ENCODE peak calls at places on chromosomes 13 and 19, in seven cellular contexts. One of them, this sample, is unnamed.

GRCh38 chr13:24254151-24254810 is 55.1 kb upstream of the C1QTNF9 start:
- DNase-seq in caudate nucleus: no peak
- DNase-seq in activated T-cell treated with anti-CD3 and anti-CD28 coated beads for 1 hour: peak; percentile 34
- DNase-seq in vagina: no peak
- DNase-seq in anterior cingulate cortex: no peak
- DNase-seq in stimulated activated CD8-positive, alpha-beta memory T cell treated with anti-CD3 and anti-CD28 coated beads, Interleukin-15, amount 100 ng/mL, for 1 hour: peak; percentile 41
- DNase-seq in omental fat pad: no peak
- DNase-seq in this sample: no peak

GRCh38 chr13:32246468-32246867 is 68.7 kb downstream of the ZAR1L start:
- DNase-seq in caudate nucleus: no peak
- DNase-seq in activated T-cell treated with anti-CD3 and anti-CD28 coated beads for 1 hour: peak; percentile 1
- DNase-seq in vagina: no peak
- DNase-seq in anterior cingulate cortex: no peak
- DNase-seq in stimulated activated CD8-positive, alpha-beta memory T cell treated with anti-CD3 and anti-CD28 coated beads, Interleukin-15, amount 100 ng/mL, for 1 hour: no peak
- DNase-seq in omental fat pad: no peak
- DNase-seq in this sample: peak; percentile 81

GRCh38 chr13:75368167-75368566 is 113.8 kb downstream of the TBC1D4 start:
- DNase-seq in caudate nucleus: no peak
- DNase-seq in activated T-cell treated with anti-CD3 and anti-CD28 coated beads for 1 hour: no peak
- DNase-seq in vagina: no peak
- DNase-seq in anterior cingulate cortex: no peak
- DNase-seq in stimulated activated CD8-positive, alpha-beta memory T cell treated with anti-CD3 and anti-CD28 coated beads, Interleukin-15, amount 100 ng/mL, for 1 hour: no peak
- DNase-seq in omental fat pad: no peak
- DNase-seq in this sample: peak; percentile 81

GRCh38 chr19:438416-438958 is 22.3 kb downstream of the SHC2 start:
- DNase-seq in caudate nucleus: no peak
- DNase-seq in activated T-cell treated with anti-CD3 and anti-CD28 coated beads for 1 hour: no peak
- DNase-seq in vagina: no peak
- DNase-seq in anterior cingulate cortex: no peak
- DNase-seq in stimulated activated CD8-positive, alpha-beta memory T cell treated with anti-CD3 and anti-CD28 coated beads, Interleukin-15, amount 100 ng/mL, for 1 hour: no peak
- DNase-seq in omental fat pad: no peak
- DNase-seq in this sample: no peak

GRCh38 chr13:20489185-20489820 is 36.4 kb downstream of the CRYL1 start:
- DNase-seq in caudate nucleus: no peak
- DNase-seq in activated T-cell treated with anti-CD3 and anti-CD28 coated beads for 1 hour: peak; percentile 40
- DNase-seq in vagina: no peak
- DNase-seq in anterior cingulate cortex: no peak
- DNase-seq in stimulated activated CD8-positive, alpha-beta memory T cell treated with anti-CD3 and anti-CD28 coated beads, Interleukin-15, amount 100 ng/mL, for 1 hour: peak; percentile 8
- DNase-seq in omental fat pad: no peak
- DNase-seq in this sample: no peak

GRCh38 chr13:102018716-102019115 is 383.1 kb downstream of the FGF14 start:
- DNase-seq in caudate nucleus: no peak
- DNase-seq in activated T-cell treated with anti-CD3 and anti-CD28 coated beads for 1 hour: no peak
- DNase-seq in vagina: no peak
- DNase-seq in anterior cingulate cortex: no peak
- DNase-seq in stimulated activated CD8-positive, alpha-beta memory T cell treated with anti-CD3 and anti-CD28 coated beads, Interleukin-15, amount 100 ng/mL, for 1 hour: no peak
- DNase-seq in omental fat pad: no peak
- DNase-seq in this sample: no peak

GRCh38 chr13:72808917-72809500 is 27.1 kb downstream of the PIBF1 start:
- DNase-seq in caudate nucleus: no peak
- DNase-seq in activated T-cell treated with anti-CD3 and anti-CD28 coated beads for 1 hour: no peak
- DNase-seq in vagina: no peak
- DNase-seq in anterior cingulate cortex: no peak
- DNase-seq in stimulated activated CD8-positive, alpha-beta memory T cell treated with anti-CD3 and anti-CD28 coated beads, Interleukin-15, amount 100 ng/mL, for 1 hour: no peak
- DNase-seq in omental fat pad: no peak
- DNase-seq in this sample: peak; percentile 25

GRCh38 chr19:33903489-33903850 is 106.8 kb downstream of the KCTD15 start:
- DNase-seq in caudate nucleus: no peak
- DNase-seq in activated T-cell treated with anti-CD3 and anti-CD28 coated beads for 1 hour: no peak
- DNase-seq in vagina: no peak
- DNase-seq in anterior cingulate cortex: no peak
- DNase-seq in stimulated activated CD8-positive, alpha-beta memory T cell treated with anti-CD3 and anti-CD28 coated beads, Interleukin-15, amount 100 ng/mL, for 1 hour: no peak
- DNase-seq in omental fat pad: no peak
- DNase-seq in this sample: no peak

GRCh38 chr19:18814063-18814462 is 17.7 kb upstream of the UPF1 start:
- DNase-seq in caudate nucleus: no peak
- DNase-seq in activated T-cell treated with anti-CD3 and anti-CD28 coated beads for 1 hour: no peak
- DNase-seq in vagina: no peak
- DNase-seq in anterior cingulate cortex: no peak
- DNase-seq in stimulated activated CD8-positive, alpha-beta memory T cell treated with anti-CD3 and anti-CD28 coated beads, Interleukin-15, amount 100 ng/mL, for 1 hour: no peak
- DNase-seq in omental fat pad: no peak
- DNase-seq in this sample: peak; percentile 62

GRCh38 chr13:33744589-33745369 is 73.2 kb upstream of the RFC3 start:
- DNase-seq in caudate nucleus: no peak
- DNase-seq in activated T-cell treated with anti-CD3 and anti-CD28 coated beads for 1 hour: no peak
- DNase-seq in vagina: no peak
- DNase-seq in anterior cingulate cortex: no peak
- DNase-seq in stimulated activated CD8-positive, alpha-beta memory T cell treated with anti-CD3 and anti-CD28 coated beads, Interleukin-15, amount 100 ng/mL, for 1 hour: no peak
- DNase-seq in omental fat pad: no peak
- DNase-seq in this sample: peak; percentile 13

GRCh38 chr19:41076286-41076685 is 12.0 kb upstream of the CYP2A13 start:
- DNase-seq in caudate nucleus: no peak
- DNase-seq in activated T-cell treated with anti-CD3 and anti-CD28 coated beads for 1 hour: no peak
- DNase-seq in vagina: no peak
- DNase-seq in anterior cingulate cortex: no peak
- DNase-seq in stimulated activated CD8-positive, alpha-beta memory T cell treated with anti-CD3 and anti-CD28 coated beads, Interleukin-15, amount 100 ng/mL, for 1 hour: no peak
- DNase-seq in omental fat pad: no peak
- DNase-seq in this sample: no peak

GRCh38 chr13:34357435-34358232 is 539.7 kb downstream of the RFC3 start:
- DNase-seq in caudate nucleus: no peak
- DNase-seq in activated T-cell treated with anti-CD3 and anti-CD28 coated beads for 1 hour: no peak
- DNase-seq in vagina: no peak
- DNase-seq in anterior cingulate cortex: no peak
- DNase-seq in stimulated activated CD8-positive, alpha-beta memory T cell treated with anti-CD3 and anti-CD28 coated beads, Interleukin-15, amount 100 ng/mL, for 1 hour: no peak
- DNase-seq in omental fat pad: no peak
- DNase-seq in this sample: peak; percentile 95

GRCh38 chr19:12034196-12034595 is 1.3 kb downstream of the ZNF433 start:
- DNase-seq in caudate nucleus: no peak
- DNase-seq in activated T-cell treated with anti-CD3 and anti-CD28 coated beads for 1 hour: no peak
- DNase-seq in vagina: no peak
- DNase-seq in anterior cingulate cortex: no peak
- DNase-seq in stimulated activated CD8-positive, alpha-beta memory T cell treated with anti-CD3 and anti-CD28 coated beads, Interleukin-15, amount 100 ng/mL, for 1 hour: no peak
- DNase-seq in omental fat pad: no peak
- DNase-seq in this sample: peak; percentile 19

GRCh38 chr19:3075605-3076431 is 13.5 kb upstream of the TLE5 start:
- DNase-seq in caudate nucleus: peak; percentile 17
- DNase-seq in activated T-cell treated with anti-CD3 and anti-CD28 coated beads for 1 hour: peak; percentile 76
- DNase-seq in vagina: no peak
- DNase-seq in anterior cingulate cortex: no peak
- DNase-seq in stimulated activated CD8-positive, alpha-beta memory T cell treated with anti-CD3 and anti-CD28 coated beads, Interleukin-15, amount 100 ng/mL, for 1 hour: peak; percentile 68
- DNase-seq in omental fat pad: peak; percentile 60
- DNase-seq in this sample: peak; percentile 55

GRCh38 chr13:61111529-61111928 is 304.1 kb downstream of the PCDH20 start:
- DNase-seq in caudate nucleus: no peak
- DNase-seq in activated T-cell treated with anti-CD3 and anti-CD28 coated beads for 1 hour: no peak
- DNase-seq in vagina: no peak
- DNase-seq in anterior cingulate cortex: no peak
- DNase-seq in stimulated activated CD8-positive, alpha-beta memory T cell treated with anti-CD3 and anti-CD28 coated beads, Interleukin-15, amount 100 ng/mL, for 1 hour: no peak
- DNase-seq in omental fat pad: no peak
- DNase-seq in this sample: no peak

GRCh38 chr19:33662391-33662790 is 40.6 kb downstream of the CHST8 start:
- DNase-seq in caudate nucleus: no peak
- DNase-seq in activated T-cell treated with anti-CD3 and anti-CD28 coated beads for 1 hour: no peak
- DNase-seq in vagina: peak; percentile 90
- DNase-seq in anterior cingulate cortex: no peak
- DNase-seq in stimulated activated CD8-positive, alpha-beta memory T cell treated with anti-CD3 and anti-CD28 coated beads, Interleukin-15, amount 100 ng/mL, for 1 hour: no peak
- DNase-seq in omental fat pad: no peak
- DNase-seq in this sample: no peak

GRCh38 chr13:95604534-95604915 is 40.0 kb downstream of the DZIP1 start:
- DNase-seq in caudate nucleus: no peak
- DNase-seq in activated T-cell treated with anti-CD3 and anti-CD28 coated beads for 1 hour: no peak
- DNase-seq in vagina: no peak
- DNase-seq in anterior cingulate cortex: no peak
- DNase-seq in stimulated activated CD8-positive, alpha-beta memory T cell treated with anti-CD3 and anti-CD28 coated beads, Interleukin-15, amount 100 ng/mL, for 1 hour: no peak
- DNase-seq in omental fat pad: no peak
- DNase-seq in this sample: no peak

GRCh38 chr19:51508059-51508733 is 6.6 kb upstream of the SIGLEC12 start:
- DNase-seq in caudate nucleus: no peak
- DNase-seq in activated T-cell treated with anti-CD3 and anti-CD28 coated beads for 1 hour: no peak
- DNase-seq in vagina: no peak
- DNase-seq in anterior cingulate cortex: no peak
- DNase-seq in stimulated activated CD8-positive, alpha-beta memory T cell treated with anti-CD3 and anti-CD28 coated beads, Interleukin-15, amount 100 ng/mL, for 1 hour: no peak
- DNase-seq in omental fat pad: no peak
- DNase-seq in this sample: no peak

GRCh38 chr13:48908381-48909087 is 67.2 kb upstream of the FNDC3A start:
- DNase-seq in caudate nucleus: no peak
- DNase-seq in activated T-cell treated with anti-CD3 and anti-CD28 coated beads for 1 hour: no peak
- DNase-seq in vagina: no peak
- DNase-seq in anterior cingulate cortex: no peak
- DNase-seq in stimulated activated CD8-positive, alpha-beta memory T cell treated with anti-CD3 and anti-CD28 coated beads, Interleukin-15, amount 100 ng/mL, for 1 hour: no peak
- DNase-seq in omental fat pad: no peak
- DNase-seq in this sample: peak; percentile 78

GRCh38 chr13:111006508-111007031 is 91.7 kb upstream of the ANKRD10 start:
- DNase-seq in caudate nucleus: peak; percentile 10
- DNase-seq in activated T-cell treated with anti-CD3 and anti-CD28 coated beads for 1 hour: no peak
- DNase-seq in vagina: no peak
- DNase-seq in anterior cingulate cortex: no peak
- DNase-seq in stimulated activated CD8-positive, alpha-beta memory T cell treated with anti-CD3 and anti-CD28 coated beads, Interleukin-15, amount 100 ng/mL, for 1 hour: no peak
- DNase-seq in omental fat pad: no peak
- DNase-seq in this sample: peak; percentile 95

GRCh38 chr13:109389456-109389855 is 396.9 kb downstream of the IRS2 start:
- DNase-seq in caudate nucleus: no peak
- DNase-seq in activated T-cell treated with anti-CD3 and anti-CD28 coated beads for 1 hour: no peak
- DNase-seq in vagina: no peak
- DNase-seq in anterior cingulate cortex: no peak
- DNase-seq in stimulated activated CD8-positive, alpha-beta memory T cell treated with anti-CD3 and anti-CD28 coated beads, Interleukin-15, amount 100 ng/mL, for 1 hour: no peak
- DNase-seq in omental fat pad: no peak
- DNase-seq in this sample: peak; percentile 77

GRCh38 chr13:90968510-90968909 is 379.0 kb upstream of the MIR17HG start:
- DNase-seq in caudate nucleus: peak; percentile 2
- DNase-seq in activated T-cell treated with anti-CD3 and anti-CD28 coated beads for 1 hour: no peak
- DNase-seq in vagina: no peak
- DNase-seq in anterior cingulate cortex: no peak
- DNase-seq in stimulated activated CD8-positive, alpha-beta memory T cell treated with anti-CD3 and anti-CD28 coated beads, Interleukin-15, amount 100 ng/mL, for 1 hour: no peak
- DNase-seq in omental fat pad: no peak
- DNase-seq in this sample: peak; percentile 40

GRCh38 chr19:49309087-49309486 is 15.9 kb downstream of the SLC6A16 start:
- DNase-seq in caudate nucleus: no peak
- DNase-seq in activated T-cell treated with anti-CD3 and anti-CD28 coated beads for 1 hour: no peak
- DNase-seq in vagina: no peak
- DNase-seq in anterior cingulate cortex: no peak
- DNase-seq in stimulated activated CD8-positive, alpha-beta memory T cell treated with anti-CD3 and anti-CD28 coated beads, Interleukin-15, amount 100 ng/mL, for 1 hour: no peak
- DNase-seq in omental fat pad: no peak
- DNase-seq in this sample: no peak

GRCh38 chr13:86856996-86857395 is 814.2 kb upstream of the SLITRK5 start:
- DNase-seq in caudate nucleus: no peak
- DNase-seq in activated T-cell treated with anti-CD3 and anti-CD28 coated beads for 1 hour: no peak
- DNase-seq in vagina: no peak
- DNase-seq in anterior cingulate cortex: no peak
- DNase-seq in stimulated activated CD8-positive, alpha-beta memory T cell treated with anti-CD3 and anti-CD28 coated beads, Interleukin-15, amount 100 ng/mL, for 1 hour: no peak
- DNase-seq in omental fat pad: no peak
- DNase-seq in this sample: peak; percentile 10

GRCh38 chr13:91946498-91947070 is 548.2 kb downstream of the GPC5 start:
- DNase-seq in caudate nucleus: no peak
- DNase-seq in activated T-cell treated with anti-CD3 and anti-CD28 coated beads for 1 hour: no peak
- DNase-seq in vagina: no peak
- DNase-seq in anterior cingulate cortex: no peak
- DNase-seq in stimulated activated CD8-positive, alpha-beta memory T cell treated with anti-CD3 and anti-CD28 coated beads, Interleukin-15, amount 100 ng/mL, for 1 hour: no peak
- DNase-seq in omental fat pad: no peak
- DNase-seq in this sample: peak; percentile 1

GRCh38 chr13:20448470-20448869 is 77.2 kb downstream of the CRYL1 start:
- DNase-seq in caudate nucleus: no peak
- DNase-seq in activated T-cell treated with anti-CD3 and anti-CD28 coated beads for 1 hour: no peak
- DNase-seq in vagina: no peak
- DNase-seq in anterior cingulate cortex: no peak
- DNase-seq in stimulated activated CD8-positive, alpha-beta memory T cell treated with anti-CD3 and anti-CD28 coated beads, Interleukin-15, amount 100 ng/mL, for 1 hour: no peak
- DNase-seq in omental fat pad: no peak
- DNase-seq in this sample: no peak

GRCh38 chr13:43473437-43473836 is 313.3 kb downstream of the ENOX1 start:
- DNase-seq in caudate nucleus: no peak
- DNase-seq in activated T-cell treated with anti-CD3 and anti-CD28 coated beads for 1 hour: no peak
- DNase-seq in vagina: no peak
- DNase-seq in anterior cingulate cortex: no peak
- DNase-seq in stimulated activated CD8-positive, alpha-beta memory T cell treated with anti-CD3 and anti-CD28 coated beads, Interleukin-15, amount 100 ng/mL, for 1 hour: no peak
- DNase-seq in omental fat pad: no peak
- DNase-seq in this sample: no peak

GRCh38 chr13:32530841-32531253 is 7.7 kb downstream of the N4BP2L2 start:
- DNase-seq in caudate nucleus: no peak
- DNase-seq in activated T-cell treated with anti-CD3 and anti-CD28 coated beads for 1 hour: no peak
- DNase-seq in vagina: no peak
- DNase-seq in anterior cingulate cortex: no peak
- DNase-seq in stimulated activated CD8-positive, alpha-beta memory T cell treated with anti-CD3 and anti-CD28 coated beads, Interleukin-15, amount 100 ng/mL, for 1 hour: no peak
- DNase-seq in omental fat pad: no peak
- DNase-seq in this sample: peak; percentile 67

GRCh38 chr13:104181526-104182231 is 1115.5 kb upstream of the SLC10A2 start:
- DNase-seq in caudate nucleus: no peak
- DNase-seq in activated T-cell treated with anti-CD3 and anti-CD28 coated beads for 1 hour: no peak
- DNase-seq in vagina: no peak
- DNase-seq in anterior cingulate cortex: no peak
- DNase-seq in stimulated activated CD8-positive, alpha-beta memory T cell treated with anti-CD3 and anti-CD28 coated beads, Interleukin-15, amount 100 ng/mL, for 1 hour: no peak
- DNase-seq in omental fat pad: no peak
- DNase-seq in this sample: no peak

GRCh38 chr19:47891923-47892666 is 6.0 kb upstream of the SULT2A1 start:
- DNase-seq in caudate nucleus: no peak
- DNase-seq in activated T-cell treated with anti-CD3 and anti-CD28 coated beads for 1 hour: no peak
- DNase-seq in vagina: no peak
- DNase-seq in anterior cingulate cortex: no peak
- DNase-seq in stimulated activated CD8-positive, alpha-beta memory T cell treated with anti-CD3 and anti-CD28 coated beads, Interleukin-15, amount 100 ng/mL, for 1 hour: no peak
- DNase-seq in omental fat pad: no peak
- DNase-seq in this sample: no peak

GRCh38 chr19:3409346-3410064 is 43.1 kb downstream of the NFIC start:
- DNase-seq in caudate nucleus: no peak
- DNase-seq in activated T-cell treated with anti-CD3 and anti-CD28 coated beads for 1 hour: no peak
- DNase-seq in vagina: no peak
- DNase-seq in anterior cingulate cortex: no peak
- DNase-seq in stimulated activated CD8-positive, alpha-beta memory T cell treated with anti-CD3 and anti-CD28 coated beads, Interleukin-15, amount 100 ng/mL, for 1 hour: no peak
- DNase-seq in omental fat pad: no peak
- DNase-seq in this sample: peak; percentile 24

GRCh38 chr19:48473161-48473966 is 4.2 kb downstream of the CYTH2 start:
- DNase-seq in caudate nucleus: no peak
- DNase-seq in activated T-cell treated with anti-CD3 and anti-CD28 coated beads for 1 hour: no peak
- DNase-seq in vagina: no peak
- DNase-seq in anterior cingulate cortex: no peak
- DNase-seq in stimulated activated CD8-positive, alpha-beta memory T cell treated with anti-CD3 and anti-CD28 coated beads, Interleukin-15, amount 100 ng/mL, for 1 hour: no peak
- DNase-seq in omental fat pad: no peak
- DNase-seq in this sample: no peak

GRCh38 chr13:40186636-40187323 is 479.7 kb downstream of the FOXO1 start:
- DNase-seq in caudate nucleus: no peak
- DNase-seq in activated T-cell treated with anti-CD3 and anti-CD28 coated beads for 1 hour: no peak
- DNase-seq in vagina: no peak
- DNase-seq in anterior cingulate cortex: no peak
- DNase-seq in stimulated activated CD8-positive, alpha-beta memory T cell treated with anti-CD3 and anti-CD28 coated beads, Interleukin-15, amount 100 ng/mL, for 1 hour: no peak
- DNase-seq in omental fat pad: no peak
- DNase-seq in this sample: no peak

GRCh38 chr19:9917322-9917721 is 19.0 kb downstream of the OLFM2 start:
- DNase-seq in caudate nucleus: no peak
- DNase-seq in activated T-cell treated with anti-CD3 and anti-CD28 coated beads for 1 hour: no peak
- DNase-seq in vagina: no peak
- DNase-seq in anterior cingulate cortex: no peak
- DNase-seq in stimulated activated CD8-positive, alpha-beta memory T cell treated with anti-CD3 and anti-CD28 coated beads, Interleukin-15, amount 100 ng/mL, for 1 hour: no peak
- DNase-seq in omental fat pad: no peak
- DNase-seq in this sample: peak; percentile 82

GRCh38 chr19:58252102-58252685 is 23.5 kb downstream of the ZNF544 start:
- DNase-seq in caudate nucleus: no peak
- DNase-seq in activated T-cell treated with anti-CD3 and anti-CD28 coated beads for 1 hour: no peak
- DNase-seq in vagina: no peak
- DNase-seq in anterior cingulate cortex: no peak
- DNase-seq in stimulated activated CD8-positive, alpha-beta memory T cell treated with anti-CD3 and anti-CD28 coated beads, Interleukin-15, amount 100 ng/mL, for 1 hour: no peak
- DNase-seq in omental fat pad: no peak
- DNase-seq in this sample: no peak

GRCh38 chr13:67554296-67554695 is 324.2 kb upstream of the PCDH9 start:
- DNase-seq in caudate nucleus: no peak
- DNase-seq in activated T-cell treated with anti-CD3 and anti-CD28 coated beads for 1 hour: no peak
- DNase-seq in vagina: no peak
- DNase-seq in anterior cingulate cortex: no peak
- DNase-seq in stimulated activated CD8-positive, alpha-beta memory T cell treated with anti-CD3 and anti-CD28 coated beads, Interleukin-15, amount 100 ng/mL, for 1 hour: no peak
- DNase-seq in omental fat pad: no peak
- DNase-seq in this sample: no peak

GRCh38 chr13:113155982-113156655 is 2.3 kb upstream of the PROZ start:
- DNase-seq in caudate nucleus: no peak
- DNase-seq in activated T-cell treated with anti-CD3 and anti-CD28 coated beads for 1 hour: no peak
- DNase-seq in vagina: peak; percentile 79
- DNase-seq in anterior cingulate cortex: no peak
- DNase-seq in stimulated activated CD8-positive, alpha-beta memory T cell treated with anti-CD3 and anti-CD28 coated beads, Interleukin-15, amount 100 ng/mL, for 1 hour: no peak
- DNase-seq in omental fat pad: no peak
- DNase-seq in this sample: peak; percentile 33

GRCh38 chr19:36115453-36116343 is at the start of gene TBCB:
- DNase-seq in caudate nucleus: no peak
- DNase-seq in activated T-cell treated with anti-CD3 and anti-CD28 coated beads for 1 hour: peak; percentile 93
- DNase-seq in vagina: no peak
- DNase-seq in anterior cingulate cortex: no peak
- DNase-seq in stimulated activated CD8-positive, alpha-beta memory T cell treated with anti-CD3 and anti-CD28 coated beads, Interleukin-15, amount 100 ng/mL, for 1 hour: peak; percentile 83
- DNase-seq in omental fat pad: peak; percentile 74
- DNase-seq in this sample: peak; percentile 61

This sample was measured in GM23248.